ENCODE peak calls at places on chromosome 1, in six cellular contexts. One of them, this sample, is unnamed.

GRCh38 chr1:192573499-192573898 is 2.1 kb upstream of the RGS1 start:
- DNase-seq in GM23338: peak; percentile 16
- DNase-seq in K562: no peak
- DNase-seq in GM12878: no peak
- DNase-seq in H1: no peak
- DNase-seq in HepG2: no peak
- DNase-seq in this sample: no peak

GRCh38 chr1:24796524-24796923 is 51.3 kb downstream of the CLIC4 start:
- DNase-seq in GM23338: no peak
- DNase-seq in K562: no peak
- DNase-seq in GM12878: no peak
- DNase-seq in H1: no peak
- DNase-seq in HepG2: no peak
- DNase-seq in this sample: no peak

GRCh38 chr1:156963621-156964020 is 43.2 kb downstream of the LRRC71 start:
- DNase-seq in GM23338: no peak
- DNase-seq in K562: peak; percentile 22
- DNase-seq in GM12878: no peak
- DNase-seq in H1: no peak
- DNase-seq in HepG2: no peak
- DNase-seq in this sample: no peak

GRCh38 chr1:83970802-83971201 is 28.1 kb downstream of the TTLL7 start:
- DNase-seq in GM23338: peak; percentile 40
- DNase-seq in K562: no peak
- DNase-seq in GM12878: no peak
- DNase-seq in H1: peak; percentile 5
- DNase-seq in HepG2: no peak
- DNase-seq in this sample: no peak

GRCh38 chr1:208135354-208135753 is 108.8 kb downstream of the PLXNA2 start:
- DNase-seq in GM23338: no peak
- DNase-seq in K562: no peak
- DNase-seq in GM12878: no peak
- DNase-seq in H1: no peak
- DNase-seq in HepG2: peak; percentile 59
- DNase-seq in this sample: no peak

GRCh38 chr1:92536593-92537332 is 50.0 kb upstream of the GFI1 start:
- DNase-seq in GM23338: no peak
- DNase-seq in K562: peak; percentile 5
- DNase-seq in GM12878: peak; percentile 82
- DNase-seq in H1: no peak
- DNase-seq in HepG2: peak; percentile 94
- DNase-seq in this sample: no peak

GRCh38 chr1:182795563-182796228 is 6.1 kb downstream of the NPL start:
- DNase-seq in GM23338: no peak
- DNase-seq in K562: peak; percentile 63
- DNase-seq in GM12878: no peak
- DNase-seq in H1: no peak
- DNase-seq in HepG2: no peak
- DNase-seq in this sample: no peak

GRCh38 chr1:32329931-32330466 is 6.0 kb downstream of the MARCKSL1 start:
- DNase-seq in GM23338: no peak
- DNase-seq in K562: no peak
- DNase-seq in GM12878: no peak
- DNase-seq in H1: no peak
- DNase-seq in HepG2: no peak
- DNase-seq in this sample: no peak

GRCh38 chr1:88608139-88608943 is 75.7 kb upstream of the PKN2 start:
- DNase-seq in GM23338: peak; percentile 52
- DNase-seq in K562: peak; percentile 52
- DNase-seq in GM12878: no peak
- DNase-seq in H1: no peak
- DNase-seq in HepG2: peak; percentile 22
- DNase-seq in this sample: no peak
- TF ChIP-seq CREB1 in GM23338: no peak
- TF ChIP-seq CREB1 in K562: no peak
- TF ChIP-seq CREB1 in GM12878: no peak
- TF ChIP-seq CREB1 in H1: no peak
- TF ChIP-seq CREB1 in HepG2: no peak
- TF ChIP-seq CREB1 in this sample: no peak

GRCh38 chr1:163291461-163291860 is 30.3 kb upstream of the NUF2 start:
- DNase-seq in GM23338: no peak
- DNase-seq in K562: no peak
- DNase-seq in GM12878: no peak
- DNase-seq in H1: no peak
- DNase-seq in HepG2: no peak
- DNase-seq in this sample: no peak

GRCh38 chr1:163295949-163296348 is 25.8 kb upstream of the NUF2 start:
- DNase-seq in GM23338: no peak
- DNase-seq in K562: no peak
- DNase-seq in GM12878: no peak
- DNase-seq in H1: no peak
- DNase-seq in HepG2: no peak
- DNase-seq in this sample: no peak

GRCh38 chr1:163290025-163290610 is 31.6 kb upstream of the NUF2 start:
- DNase-seq in GM23338: no peak
- DNase-seq in K562: no peak
- DNase-seq in GM12878: no peak
- DNase-seq in H1: no peak
- DNase-seq in HepG2: no peak
- DNase-seq in this sample: no peak
- TF ChIP-seq CREB1 in GM23338: no peak
- TF ChIP-seq CREB1 in K562: no peak
- TF ChIP-seq CREB1 in GM12878: no peak
- TF ChIP-seq CREB1 in H1: no peak
- TF ChIP-seq CREB1 in HepG2: no peak
- TF ChIP-seq CREB1 in this sample: no peak

GRCh38 chr1:170414989-170415733 is 116.8 kb upstream of the GORAB start:
- DNase-seq in GM23338: no peak
- DNase-seq in K562: no peak
- DNase-seq in GM12878: no peak
- DNase-seq in H1: no peak
- DNase-seq in HepG2: no peak
- DNase-seq in this sample: no peak

GRCh38 chr1:170410391-170411146 is 121.4 kb upstream of the GORAB start:
- DNase-seq in GM23338: no peak
- DNase-seq in K562: no peak
- DNase-seq in GM12878: no peak
- DNase-seq in H1: no peak
- DNase-seq in HepG2: no peak
- DNase-seq in this sample: no peak

DNA sequence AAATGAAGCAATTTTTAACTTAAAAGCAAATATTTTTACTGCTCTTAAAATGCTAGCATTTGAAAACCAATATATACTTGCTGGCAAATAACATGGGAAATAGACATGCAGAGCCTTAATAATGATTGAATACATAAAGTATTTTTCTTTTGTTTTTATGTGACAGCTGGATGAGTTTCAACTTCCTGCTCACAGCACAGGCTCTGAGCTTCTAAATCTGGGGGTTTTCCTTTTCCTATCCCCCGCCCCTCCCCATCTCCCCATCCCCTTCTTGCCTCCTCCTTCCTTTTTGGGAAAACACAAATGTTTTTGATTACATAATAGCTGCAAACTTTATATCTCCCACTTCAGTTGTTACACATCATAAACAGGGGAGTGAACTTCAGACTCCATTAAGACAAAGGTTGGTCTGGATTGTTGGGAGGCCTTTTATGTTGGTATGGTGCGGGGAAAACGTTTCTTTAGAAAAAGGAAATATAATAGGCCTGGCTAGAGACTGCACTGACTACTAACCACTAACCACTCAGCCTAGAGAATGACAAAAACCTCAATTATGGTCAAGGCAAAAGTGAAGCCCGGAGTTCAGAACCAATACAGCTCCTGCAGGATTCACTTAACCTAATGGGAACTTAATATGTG is 116.1 kb upstream of the GORAB start:
- DNase-seq in GM23338: no peak
- DNase-seq in K562: no peak
- DNase-seq in GM12878: no peak
- DNase-seq in H1: no peak
- DNase-seq in HepG2: no peak
- DNase-seq in this sample: no peak
- TF ChIP-seq CREB1 in GM23338: no peak
- TF ChIP-seq CREB1 in K562: no peak
- TF ChIP-seq CREB1 in GM12878: no peak
- TF ChIP-seq CREB1 in H1: no peak
- TF ChIP-seq CREB1 in HepG2: no peak
- TF ChIP-seq CREB1 in this sample: no peak

GRCh38 chr1:40841602-40842001 is 20.6 kb downstream of the CITED4 start:
- DNase-seq in GM23338: no peak
- DNase-seq in K562: no peak
- DNase-seq in GM12878: no peak
- DNase-seq in H1: no peak
- DNase-seq in HepG2: no peak
- DNase-seq in this sample: no peak
- TF ChIP-seq CREB1 in GM23338: no peak
- TF ChIP-seq CREB1 in K562: no peak
- TF ChIP-seq CREB1 in GM12878: no peak
- TF ChIP-seq CREB1 in H1: no peak
- TF ChIP-seq CREB1 in HepG2: no peak
- TF ChIP-seq CREB1 in this sample: no peak

DNA sequence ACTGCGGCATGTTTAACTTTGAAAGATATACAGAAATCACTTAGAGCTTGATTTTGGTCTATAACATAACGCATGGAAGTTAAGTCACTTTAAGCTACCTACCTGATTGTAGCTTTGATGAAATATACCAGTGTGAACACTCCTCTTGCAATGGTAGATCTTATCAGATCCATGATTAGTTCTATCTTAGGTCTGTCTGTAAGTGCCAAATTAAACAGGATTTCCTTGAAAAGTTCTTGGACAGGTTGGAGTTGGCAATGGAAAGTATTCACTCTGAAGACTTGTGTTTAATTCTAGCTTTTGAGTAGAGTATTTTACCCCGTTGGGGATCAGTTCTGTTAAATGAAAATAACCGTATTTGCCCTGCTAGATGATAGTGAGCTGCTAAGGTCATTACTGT is 4.1 kb upstream of the ADGRL4 start:
- DNase-seq in GM23338: no peak
- DNase-seq in K562: no peak
- DNase-seq in GM12878: no peak
- DNase-seq in H1: no peak
- DNase-seq in HepG2: no peak
- DNase-seq in this sample: no peak
- TF ChIP-seq CREB1 in GM23338: no peak
- TF ChIP-seq CREB1 in K562: no peak
- TF ChIP-seq CREB1 in GM12878: no peak
- TF ChIP-seq CREB1 in H1: no peak
- TF ChIP-seq CREB1 in HepG2: no peak
- TF ChIP-seq CREB1 in this sample: no peak

This sample was measured in WTC11.